ENCODE peak calls at places on chromosome 17, in seven cellular contexts. Q, J, N, S, G, V and O are unnamed samples.
A peak's percentile ranks its signal among the peaks of the same experiment; 100 is the strongest.

GRCh38 chr17:30095507-30096244 is 20.9 kb upstream of the NSRP1 start:
- DNase-seq in V (no peak), J (no peak), S (no peak), G (no peak), Q (peak; percentile 46), N (no peak), O (no peak)

GRCh38 chr17:41264599-41264998 is 579 bp upstream of the KRTAP9-6 start:
- DNase-seq in Q (no peak), G (no peak), S (no peak), V (no peak), J (no peak), N (no peak), O (no peak)

GRCh38 chr17:17511971-17512858 is 16.0 kb upstream of the RASD1 start:
- DNase-seq in S (no peak), Q (no peak), N (no peak), J (no peak), V (no peak), G (no peak), O (no peak)

GRCh38 chr17:68320943-68321557 is 29.8 kb downstream of the ARSG start:
- DNase-seq in Q (no peak), J (no peak), V (no peak), G (no peak), N (no peak), S (no peak), O (no peak)

GRCh38 chr17:75344664-75345063 is 55.4 kb upstream of the SLC25A19 start:
- DNase-seq in S (no peak), G (no peak), Q (peak; percentile 85), N (peak; percentile 10), V (no peak), J (peak; percentile 49), O (no peak)

GRCh38 chr17:9932481-9932880 is 27.4 kb upstream of the RCVRN start:
- DNase-seq in Q (no peak), J (no peak), V (no peak), N (no peak), G (no peak), S (no peak), O (no peak)

GRCh38 chr17:39739020-39739884 is 1.5 kb downstream of the GRB7 start:
- DNase-seq in V (no peak), G (no peak), J (no peak), S (no peak), Q (peak; percentile 51), N (peak; percentile 69), O (no peak)

GRCh38 chr17:37361543-37361942 is 14.2 kb upstream of the C17orf78 start:
- DNase-seq in V (no peak), J (no peak), N (no peak), G (no peak), Q (no peak), S (no peak), O (no peak)

GRCh38 chr17:68445671-68446070 is 11.6 kb downstream of the WIPI1 start:
- DNase-seq in N (no peak), V (no peak), G (no peak), S (no peak), Q (no peak), J (no peak), O (no peak)